ENCODE peak calls at places on chromosomes 5 and 9, in nine cellular contexts. H is WERI-Rb-1, A is right cardiac atrium, X is GM23338, L is OCI-LY7, K is tibial artery, T is IMR-90, R is transverse colon, Q is SJSA1. P is an unnamed sample.

GRCh38 chr5:82796643-82797416 is 280.4 kb downstream of the TMEM167A start:
- DNase-seq in H (no peak), A (no peak), X (peak; percentile 50), L (no peak), K (no peak), T (no peak), R (no peak), Q (no peak), P (no peak)

GRCh38 chr5:124628721-124629596 is 117.5 kb downstream of the ZNF608 start:
- DNase-seq in H (no peak), A (peak; percentile 59), X (no peak), L (no peak), K (peak; percentile 72), T (peak; percentile 99), R (no peak), Q (peak; percentile 99), P (peak; percentile 93)

GRCh38 chr9:85640425-85640824 is 101.3 kb downstream of the AGTPBP1 start:
- DNase-seq in H (no peak), A (no peak), X (no peak), L (no peak), K (no peak), T (no peak), R (no peak), Q (no peak), P (no peak)

GRCh38 chr9:126204708-126205225 is 121.9 kb upstream of the MVB12B start:
- DNase-seq in H (no peak), A (no peak), X (no peak), L (no peak), K (no peak), T (no peak), R (no peak), Q (no peak), P (no peak)

GRCh38 chr5:161934486-161934885 is 86.6 kb downstream of the GABRA1 start:
- DNase-seq in H (no peak), A (no peak), X (no peak), L (no peak), K (no peak), T (no peak), R (no peak), Q (no peak), P (no peak)

GRCh38 chr5:138972230-138972629 is 97.1 kb upstream of the LRRTM2 start:
- DNase-seq in H (no peak), A (no peak), X (no peak), L (no peak), K (peak; percentile 42), T (no peak), R (no peak), Q (no peak), P (no peak)

GRCh38 chr5:68216737-68217231 is 1.2 kb downstream of the PIK3R1 start:
- DNase-seq in H (no peak), A (no peak), X (no peak), L (peak; percentile 37), K (no peak), T (peak; percentile 27), R (no peak), Q (no peak), P (peak; percentile 92)

GRCh38 chr5:149775785-149776184 is 45.7 kb downstream of the PPARGC1B start:
- DNase-seq in H (no peak), A (no peak), X (peak; percentile 73), L (peak; percentile 61), K (no peak), T (no peak), R (no peak), Q (no peak), P (no peak)

DNA sequence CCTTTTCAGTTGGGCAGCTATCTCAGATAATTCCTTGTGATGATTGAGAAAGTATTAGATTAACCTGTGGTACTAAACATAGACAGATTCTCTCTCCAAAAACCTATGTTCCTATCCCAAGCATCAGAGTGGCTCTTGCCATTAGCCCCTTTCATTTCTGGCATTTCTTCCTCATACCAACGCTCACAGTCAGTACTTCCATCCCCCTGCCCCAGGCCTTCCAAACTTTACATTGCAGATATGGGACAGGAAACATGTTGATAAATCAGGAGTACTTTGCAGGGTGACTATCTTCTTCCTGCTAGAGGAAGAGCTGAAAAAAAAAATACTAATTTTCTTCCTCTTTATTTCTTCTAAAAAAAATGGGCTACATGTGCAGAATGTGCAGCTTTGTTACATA is 442.6 kb upstream of the RGMB start:
- DNase-seq in H (no peak), A (no peak), X (no peak), L (no peak), K (no peak), T (no peak), R (no peak), Q (no peak), P (no peak)
- H3K27ac ChIP-seq in H (no peak overlapping the region), A (no peak overlapping the region), X (no peak overlapping the region), L (no peak overlapping the region), K (no peak overlapping the region), T (no peak overlapping the region), R (no peak overlapping the region), Q (no peak overlapping the region), P (no peak overlapping the region)

GRCh38 chr5:178107889-178108288 is 5.4 kb upstream of the N4BP3 start:
- DNase-seq in H (no peak), A (no peak), X (peak; percentile 50), L (no peak), K (no peak), T (no peak), R (no peak), Q (no peak), P (peak; percentile 72)

GRCh38 chr5:178104492-178104891 is 8.8 kb upstream of the N4BP3 start:
- DNase-seq in H (no peak), A (no peak), X (no peak), L (no peak), K (no peak), T (no peak), R (peak; percentile 78), Q (no peak), P (peak; percentile 61)

GRCh38 chr5:178108446-178108845 is 4.9 kb upstream of the N4BP3 start:
- DNase-seq in H (no peak), A (no peak), X (no peak), L (no peak), K (no peak), T (no peak), R (no peak), Q (no peak), P (peak; percentile 81)

GRCh38 chr5:178106556-178107239 is 6.6 kb upstream of the N4BP3 start:
- DNase-seq in H (no peak), A (no peak), X (no peak), L (no peak), K (no peak), T (no peak), R (no peak), Q (no peak), P (peak; percentile 57)

DNA sequence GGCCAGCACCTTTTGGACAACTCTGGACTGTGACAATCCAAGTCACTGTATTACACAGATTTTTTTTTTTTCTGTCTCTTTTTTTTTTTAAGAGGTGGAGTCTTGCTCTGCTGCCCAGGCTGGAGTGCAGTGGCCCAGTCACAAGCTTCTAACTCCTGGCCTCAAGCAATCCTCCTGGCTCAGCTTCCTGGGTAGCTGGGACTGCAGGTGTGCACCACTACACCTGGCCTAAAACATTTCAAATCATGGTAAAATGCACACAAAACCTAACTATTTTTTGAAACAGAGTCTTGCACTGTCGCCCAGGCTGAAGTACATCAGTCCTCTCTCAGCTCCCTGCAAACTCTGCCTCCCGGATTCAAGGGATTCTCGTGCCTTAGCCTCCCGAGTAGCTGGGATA is 7.2 kb upstream of the N4BP3 start:
- DNase-seq in H (no peak), A (no peak), X (no peak), L (no peak), K (no peak), T (no peak), R (no peak), Q (no peak), P (peak; percentile 74)
- H3K27ac ChIP-seq in H (no peak overlapping the region), A (no peak overlapping the region), X (no peak overlapping the region), L (no peak overlapping the region), K (no peak overlapping the region), T (no peak overlapping the region), R (no peak overlapping the region), Q (no peak overlapping the region), P (no peak overlapping the region)

GRCh38 chr9:36036253-36036779 is 397 bp upstream of the RECK start:
- DNase-seq in H (no peak), A (no peak), X (no peak), L (no peak), K (no peak), T (no peak), R (no peak), Q (no peak), P (no peak)

GRCh38 chr9:36039696-36040095 is 3.0 kb downstream of the RECK start:
- DNase-seq in H (no peak), A (no peak), X (no peak), L (no peak), K (no peak), T (peak; percentile 65), R (no peak), Q (no peak), P (peak; percentile 81)

GRCh38 chr9:36036780-36037579 is at the start of gene RECK:
- DNase-seq in H (peak; percentile 86), A (peak; percentile 92), X (peak; percentile 96), L (peak; percentile 86), K (peak; percentile 96), T (peak; percentile 84), R (peak; percentile 88), Q (peak; percentile 80), P (peak; percentile 97)

GRCh38 chr9:36039121-36039520 is 2.4 kb downstream of the RECK start:
- DNase-seq in H (no peak), A (no peak), X (no peak), L (no peak), K (no peak), T (no peak), R (no peak), Q (no peak), P (no peak)

DNA sequence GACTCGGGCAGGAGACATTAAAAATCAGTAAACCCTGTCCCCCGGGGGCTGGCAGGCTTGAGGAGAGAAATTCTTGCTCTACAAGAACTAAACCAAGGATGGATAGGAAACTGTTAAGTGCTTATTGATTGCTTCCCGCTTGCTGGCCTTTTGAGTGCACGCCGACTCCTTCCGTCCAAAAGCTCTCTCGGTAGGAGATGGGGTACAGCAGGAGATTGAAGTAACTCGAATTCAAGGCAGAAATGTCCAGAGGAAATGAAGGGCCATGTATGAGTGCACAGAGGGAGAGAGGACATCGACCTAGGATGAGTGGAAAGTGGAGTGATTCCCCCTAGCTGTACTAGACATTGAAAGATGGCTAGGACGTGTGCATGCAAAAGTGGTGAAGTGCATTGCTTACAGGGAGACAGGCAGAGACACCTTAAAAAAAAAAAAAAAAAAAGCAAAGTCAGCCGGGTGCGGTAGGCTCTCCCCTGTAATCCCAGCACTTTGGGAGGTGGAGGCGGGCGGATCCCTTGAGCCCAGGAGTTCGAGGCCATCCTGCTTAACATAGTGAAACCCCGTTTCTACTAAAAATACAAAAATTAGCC is 962 bp downstream of the RECK start:
- DNase-seq in H (no peak), A (no peak), X (peak; percentile 10), L (no peak), K (no peak), T (no peak), R (no peak), Q (no peak), P (peak; percentile 37)
- H3K27ac ChIP-seq in H (no peak overlapping the region), A (no peak overlapping the region), X (peak overlapping the region; percentile 73), L (no peak overlapping the region), K (peak overlapping the region; percentile 88), T (peak overlapping the region; percentile 95), R (peak overlapping the region; percentile 80), Q (peak overlapping the region; percentile 55), P (peak overlapping the region; percentile 81)

GRCh38 chr5:54541823-54542783 is 24.5 kb downstream of the SNX18 start:
- DNase-seq in H (no peak), A (no peak), X (no peak), L (no peak), K (no peak), T (no peak), R (no peak), Q (no peak), P (no peak)

GRCh38 chr5:54547711-54548250 is 30.2 kb downstream of the SNX18 start:
- DNase-seq in H (peak; percentile 20), A (peak; percentile 64), X (no peak), L (no peak), K (peak; percentile 85), T (peak; percentile 90), R (peak; percentile 53), Q (no peak), P (no peak)

GRCh38 chr5:54548565-54548964 is 31.0 kb downstream of the SNX18 start:
- DNase-seq in H (no peak), A (no peak), X (no peak), L (no peak), K (no peak), T (no peak), R (no peak), Q (no peak), P (no peak)

GRCh38 chr5:54544044-54544443 is 26.5 kb downstream of the SNX18 start:
- DNase-seq in H (no peak), A (no peak), X (no peak), L (no peak), K (no peak), T (no peak), R (no peak), Q (no peak), P (no peak)

DNA sequence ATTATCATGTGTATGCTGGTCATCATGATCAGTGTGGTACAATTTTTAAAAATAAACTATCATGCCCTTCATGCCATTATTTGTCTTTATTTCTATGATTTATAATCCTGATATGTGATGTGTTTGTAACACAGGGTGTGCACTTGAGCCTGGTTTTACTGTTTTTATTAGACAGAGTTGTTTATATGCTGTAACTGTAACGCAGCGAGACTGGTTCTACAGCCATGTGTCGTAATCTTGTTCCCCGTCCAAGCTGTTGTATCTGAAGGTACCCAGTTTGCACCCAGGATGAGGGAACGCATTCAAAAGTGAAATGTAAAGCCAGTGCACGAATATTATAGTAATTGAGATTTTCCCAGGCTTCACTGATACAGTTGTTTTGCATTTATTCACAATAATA is 28.2 kb downstream of the SNX18 start:
- DNase-seq in H (no peak), A (no peak), X (no peak), L (no peak), K (no peak), T (no peak), R (peak; percentile 33), Q (no peak), P (no peak)
- H3K27ac ChIP-seq in H (no peak overlapping the region), A (no peak overlapping the region), X (no peak overlapping the region), L (no peak overlapping the region), K (no peak overlapping the region), T (no peak overlapping the region), R (no peak overlapping the region), Q (no peak overlapping the region), P (no peak overlapping the region)

P was measured in osteoblast.